ENCODE peak calls at places on chromosomes 1 and 21, in six cellular contexts. L is mesendoderm, A is aorta, C is AG04450, P is pancreas, S is fibroblast of lung. K is an unnamed sample.

GRCh38 chr1:3067301-3067670 is 1.7 kb upstream of the PRDM16 start:
- DNase-seq in C (no peak), A (peak), L (no peak), P (peak), S (no peak), K (no peak)

GRCh38 chr1:96845464-96845863 is 123.9 kb downstream of the PTBP2 start:
- DNase-seq in P (peak), A (no peak), C (no peak), S (no peak), L (peak), K (no peak)

GRCh38 chr1:163035791-163036249 is 33.3 kb upstream of the RGS4 start:
- DNase-seq in S (peak), C (peak), A (no peak), L (peak), P (no peak), K (no peak)

GRCh38 chr1:94237291-94238226 is at the start of gene ARHGAP29:
- DNase-seq in C (no peak), S (peak), L (peak), A (peak), P (peak), K (peak)

GRCh38 chr1:40344597-40344996 is 27.5 kb upstream of the COL9A2 start:
- DNase-seq in S (peak), P (no peak), L (no peak), C (peak), A (no peak), K (no peak)

GRCh38 chr21:46605759-46606426 is 1.0 kb upstream of the S100B start:
- DNase-seq in P (no peak), L (no peak), C (no peak), S (no peak), A (peak), K (no peak)

GRCh38 chr21:34819357-34819999 is 150.7 kb downstream of the CLIC6 start:
- DNase-seq in P (no peak), A (no peak), S (no peak), L (peak), C (no peak), K (peak)

GRCh38 chr1:98336472-98337118 is 324.9 kb upstream of the SNX7 start:
- DNase-seq in L (no peak), A (no peak), S (no peak), P (no peak), C (no peak), K (no peak)

GRCh38 chr1:1291611-1292441 is 11.6 kb downstream of the SCNN1D start:
- DNase-seq in A (no peak), P (peak), C (no peak), L (peak), S (peak), K (no peak)

GRCh38 chr1:23823767-23824166 is 1.5 kb downstream of the HMGCL start:
- DNase-seq in L (no peak), A (no peak), C (no peak), P (no peak), S (no peak), K (no peak)

GRCh38 chr1:207077470-207078377 is 10.9 kb upstream of the C4BPB start:
- DNase-seq in C (peak), L (peak), A (no peak), P (no peak), S (peak), K (peak)

GRCh38 chr21:16634522-16634914 is 878.3 kb upstream of the CXADR start:
- DNase-seq in L (peak), P (no peak), C (no peak), A (no peak), S (no peak), K (no peak)

GRCh38 chr1:50497007-50497406 is 73.8 kb upstream of the DMRTA2 start:
- DNase-seq in P (no peak), S (no peak), L (no peak), C (no peak), A (no peak), K (no peak)

GRCh38 chr1:246526915-246527314 is 19.8 kb upstream of the SMYD3 start:
- DNase-seq in A (no peak), S (no peak), C (no peak), P (peak), L (no peak), K (no peak)

GRCh38 chr1:202046227-202046626 is 35.8 kb downstream of the ELF3 start:
- DNase-seq in S (no peak), A (no peak), P (peak), C (no peak), L (no peak), K (no peak)

GRCh38 chr1:37606481-37607263 is 10.9 kb upstream of the GNL2 start:
- DNase-seq in P (no peak), C (no peak), A (no peak), L (no peak), S (peak), K (no peak)

GRCh38 chr1:65067491-65068201 is 80.4 kb upstream of the AK4 start:
- DNase-seq in P (peak), S (peak), L (peak), C (no peak), A (peak), K (peak)

GRCh38 chr1:18633428-18634155 is 2.9 kb downstream of the PAX7 start:
- DNase-seq in P (no peak), A (no peak), L (peak), C (no peak), S (no peak), K (no peak)

GRCh38 chr1:228367798-228368791 is 38.5 kb downstream of the TRIM11 start:
- DNase-seq in C (no peak), A (no peak), S (no peak), P (peak), L (peak), K (no peak)

GRCh38 chr1:5886541-5887435 is 105.4 kb downstream of the NPHP4 start:
- DNase-seq in C (no peak), A (no peak), P (no peak), S (no peak), L (no peak), K (no peak)

GRCh38 chr1:1318131-1318652 is 6.3 kb downstream of the INTS11 start:
- DNase-seq in L (peak), S (peak), C (peak), A (peak), P (no peak), K (no peak)

GRCh38 chr1:78440381-78440793 is 50.4 kb upstream of the PTGFR start:
- DNase-seq in L (no peak), A (no peak), C (no peak), S (peak), P (no peak), K (no peak)

GRCh38 chr1:183609313-183609712 is 19.1 kb upstream of the NCF2 start:
- DNase-seq in A (no peak), P (no peak), L (peak), S (peak), C (no peak), K (no peak)

GRCh38 chr1:181149326-181150000 is 61.0 kb downstream of the IER5 start:
- DNase-seq in S (no peak), A (no peak), P (no peak), L (no peak), C (no peak), K (no peak)

GRCh38 chr21:14866859-14867560 is 197.8 kb downstream of the NRIP1 start:
- DNase-seq in P (no peak), S (no peak), L (no peak), C (no peak), A (no peak), K (no peak)

GRCh38 chr1:78483903-78484302 is 6.9 kb upstream of the PTGFR start:
- DNase-seq in L (peak), C (no peak), A (peak), P (peak), S (peak), K (no peak)

GRCh38 chr1:112457241-112457640 is 51.5 kb upstream of the WNT2B start:
- DNase-seq in L (no peak), C (peak), P (no peak), S (peak), A (no peak), K (no peak)

GRCh38 chr1:165854101-165854845 is 26.9 kb downstream of the UCK2 start:
- DNase-seq in S (peak), L (peak), P (no peak), C (peak), A (no peak), K (no peak)

GRCh38 chr1:77375990-77376389 is 94.2 kb downstream of the AK5 start:
- DNase-seq in P (no peak), L (no peak), S (no peak), A (no peak), C (no peak), K (no peak)

GRCh38 chr1:23634840-23635642 is 56.6 kb upstream of the RPL11 start:
- DNase-seq in A (peak), L (peak), C (peak), P (no peak), S (peak), K (peak)

GRCh38 chr1:22075718-22076117 is 23.2 kb downstream of the CDC42 start:
- DNase-seq in P (no peak), L (no peak), A (no peak), S (no peak), C (no peak), K (no peak)

GRCh38 chr1:80542231-80542630 is 1258.5 kb upstream of the ADGRL2 start:
- DNase-seq in A (no peak), P (no peak), C (peak), L (no peak), S (peak), K (no peak)

GRCh38 chr1:11741919-11742598 is 6.1 kb downstream of the AGTRAP start:
- DNase-seq in L (peak), S (no peak), C (no peak), P (no peak), A (no peak), K (no peak)

GRCh38 chr1:237197470-237198425 is 155.8 kb downstream of the RYR2 start:
- DNase-seq in A (no peak), L (peak), P (no peak), C (no peak), S (no peak), K (no peak)

GRCh38 chr21:42405064-42406059 is 1.7 kb downstream of the UBASH3A start:
- DNase-seq in S (no peak), L (no peak), P (no peak), C (no peak), A (peak), K (no peak)

GRCh38 chr1:234975122-234975940 is 153.3 kb downstream of the TOMM20 start:
- DNase-seq in S (peak), C (no peak), P (no peak), A (no peak), L (peak), K (no peak)

GRCh38 chr1:1325288-1326074 is 879 bp downstream of the CPTP start:
- DNase-seq in S (no peak), P (no peak), L (no peak), A (no peak), C (no peak), K (no peak)

GRCh38 chr1:158153179-158153578 is 27.5 kb upstream of the CD1D start:
- DNase-seq in L (no peak), A (no peak), C (no peak), P (no peak), S (no peak), K (no peak)

GRCh38 chr1:3702990-3703728 is 49.1 kb upstream of the CCDC27 start:
- DNase-seq in S (peak), C (no peak), P (no peak), L (no peak), A (no peak), K (no peak)

GRCh38 chr1:70685300-70686286 is 274.5 kb downstream of the CTH start:
- DNase-seq in P (peak), C (peak), S (peak), A (peak), L (peak), K (peak)

DNA sequence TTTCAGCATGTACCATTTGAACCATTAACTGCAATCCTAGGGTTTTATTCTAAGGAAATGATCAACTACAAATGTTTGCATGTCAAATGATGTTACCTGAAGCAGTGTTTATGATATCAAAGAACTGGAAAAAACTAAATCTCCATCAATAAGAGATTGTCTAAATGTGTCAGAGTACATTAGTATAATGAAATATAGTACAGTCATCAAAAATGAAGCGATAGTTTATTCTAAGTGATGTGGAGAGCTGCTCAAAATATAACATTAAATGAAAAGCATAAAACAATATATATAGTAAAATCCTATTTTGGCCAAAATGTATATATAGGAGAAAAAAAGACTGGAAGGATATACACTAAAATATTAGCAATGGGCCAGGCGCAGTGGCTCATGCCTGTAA is 24.0 kb downstream of the AKNAD1 start:
- DNase-seq in A (no peak), L (no peak), P (no peak), C (no peak), S (no peak), K (no peak)
- H3K27ac ChIP-seq in A (no peak), L (no peak), P (no peak), C (no peak), S (no peak), K (no peak)

DNA sequence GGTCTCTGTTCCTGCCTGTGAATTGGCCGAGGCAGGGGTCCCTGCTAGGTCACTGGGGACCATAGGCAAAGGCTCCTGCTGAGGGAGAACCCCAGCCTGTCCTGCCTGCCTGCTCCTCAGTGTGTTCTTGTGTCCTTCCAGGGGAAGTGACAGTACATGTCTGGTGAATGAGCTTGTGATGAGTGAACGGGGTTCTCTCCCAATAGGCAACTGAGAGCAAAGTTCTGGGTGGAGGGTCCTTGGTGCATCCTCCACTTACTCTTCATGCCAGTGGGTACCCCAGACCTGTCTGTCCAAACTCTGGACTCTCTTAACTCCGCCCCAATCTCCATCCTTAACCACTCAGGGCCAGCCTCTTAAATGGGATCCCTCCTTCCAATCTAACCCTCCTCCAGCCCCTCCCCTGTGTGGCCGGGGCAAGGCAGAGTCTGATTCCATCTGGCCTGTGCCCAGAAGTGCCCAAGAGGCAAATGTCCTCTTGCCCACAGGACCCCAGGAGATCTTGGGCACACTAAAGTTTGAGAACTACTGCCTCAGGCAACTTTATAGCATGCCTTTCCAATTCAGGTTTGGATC is 2.0 kb downstream of the XKR8 start:
- DNase-seq in L (no peak), S (no peak), P (no peak), C (no peak), A (no peak), K (no peak)
- H3K4me3 ChIP-seq in L (no peak), S (peak), P (peak), C (no peak), A (no peak), K (no peak)

DNA sequence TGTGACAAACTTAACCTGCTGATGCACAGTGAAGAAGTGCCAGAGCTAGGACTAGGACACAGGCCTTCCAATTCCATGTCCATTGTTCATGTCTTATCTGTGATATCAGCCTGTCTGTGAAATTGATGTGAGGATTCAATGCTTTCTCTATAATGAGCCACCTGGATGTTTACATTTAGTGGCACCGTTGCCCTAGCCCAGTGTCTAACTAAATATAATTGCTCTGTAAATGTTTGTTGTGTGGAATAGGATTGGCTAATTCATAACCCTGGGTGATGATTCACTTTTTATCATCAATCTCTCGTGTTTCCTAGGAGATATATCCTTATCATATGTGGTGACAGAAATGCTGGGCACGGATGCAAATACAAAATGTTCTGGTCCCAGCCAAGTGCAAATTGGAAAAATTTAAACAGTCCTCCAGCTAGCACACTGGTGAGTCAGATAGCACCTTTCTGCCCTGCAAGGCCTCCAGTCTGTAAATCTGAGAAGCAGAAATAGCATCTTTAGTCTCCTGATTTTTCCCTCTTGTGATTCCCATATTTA is 46.9 kb upstream of the GNG12 start:
- DNase-seq in C (no peak), A (no peak), S (peak), L (no peak), P (no peak), K (no peak)
- H3K27ac ChIP-seq in C (no peak), A (no peak), S (no peak), L (no peak), P (no peak), K (no peak)

GRCh38 chr1:230108580-230108979 is 41.5 kb downstream of the GALNT2 start:
- DNase-seq in A (no peak), C (no peak), P (no peak), S (peak), L (no peak), K (no peak)

GRCh38 chr1:230109871-230110667 is 43.0 kb downstream of the GALNT2 start:
- DNase-seq in L (no peak), C (no peak), A (no peak), S (no peak), P (no peak), K (no peak)

GRCh38 chr1:230107941-230108340 is 40.9 kb downstream of the GALNT2 start:
- DNase-seq in P (no peak), S (no peak), A (no peak), L (no peak), C (no peak), K (no peak)

GRCh38 chr1:230110971-230111370 is 43.9 kb downstream of the GALNT2 start:
- DNase-seq in L (no peak), S (no peak), P (no peak), A (no peak), C (no peak), K (no peak)

DNA sequence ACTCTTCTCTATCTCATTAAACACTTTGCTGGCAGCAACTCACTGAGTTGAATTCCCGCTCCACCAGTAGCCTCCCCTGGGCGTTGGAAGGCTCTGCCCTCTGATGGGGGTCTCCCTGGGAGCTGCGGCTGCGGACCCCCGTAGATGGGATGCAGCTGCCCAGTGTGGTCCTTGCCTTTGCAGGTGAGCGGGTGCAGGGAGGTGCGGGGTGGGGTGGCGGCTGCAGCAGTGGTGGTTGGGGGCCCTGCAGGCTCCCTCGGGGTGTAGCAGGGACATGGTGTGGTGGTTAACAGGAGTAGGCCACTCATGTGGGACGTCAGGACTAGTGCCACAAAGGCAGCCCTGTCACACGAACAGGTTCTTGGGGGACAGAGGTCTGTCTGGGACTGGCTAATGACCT is 42.0 kb downstream of the GALNT2 start:
- DNase-seq in C (no peak), A (no peak), S (no peak), L (no peak), P (no peak), K (no peak)
- H3K4me3 ChIP-seq in C (no peak), A (no peak), S (no peak), L (no peak), P (no peak), K (no peak)

DNA sequence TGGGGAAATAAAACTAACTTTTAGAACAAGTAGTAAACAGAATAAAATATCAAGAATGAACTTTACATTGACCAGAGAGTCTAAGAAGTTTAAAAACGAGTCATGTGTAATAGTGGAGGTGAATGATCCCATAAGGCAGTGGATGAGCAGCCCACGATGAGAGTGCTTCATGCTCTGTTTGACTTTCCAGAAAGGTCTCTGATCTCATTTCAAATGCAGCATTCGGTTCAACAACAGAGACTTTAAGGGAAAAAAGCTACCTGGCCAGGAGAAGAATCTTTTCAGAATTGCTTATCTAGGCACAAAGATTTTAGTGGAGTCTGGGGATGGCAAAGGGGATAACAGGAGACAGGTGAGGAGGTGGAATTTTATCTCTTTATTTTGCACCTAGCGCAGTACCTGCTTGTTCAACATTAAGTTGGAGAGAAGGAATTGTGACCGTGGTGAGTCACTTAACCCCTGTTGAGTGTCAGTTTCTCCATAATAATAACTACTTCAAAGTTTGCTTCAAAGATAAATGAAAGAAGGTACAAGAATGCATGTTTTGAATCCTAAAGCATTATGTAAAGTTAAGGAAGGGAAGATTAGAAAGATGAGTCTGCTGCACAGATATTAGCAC is 94.9 kb upstream of the KIF26B start:
- DNase-seq in C (no peak), P (no peak), L (peak), S (no peak), A (no peak), K (no peak)
- H3K27ac ChIP-seq in C (no peak), P (peak), L (no peak), S (no peak), A (no peak), K (no peak)

GRCh38 chr1:226125097-226125630 is 61.4 kb downstream of the ACBD3 start:
- DNase-seq in S (peak), L (peak), C (peak), A (peak), P (peak), K (peak)

GRCh38 chr1:226121587-226122400 is 59.3 kb downstream of the H3-3A start:
- DNase-seq in S (peak), L (peak), P (peak), A (peak), C (no peak), K (peak)

GRCh38 chr1:226121049-226121586 is 58.6 kb downstream of the H3-3A start:
- DNase-seq in P (no peak), C (no peak), A (no peak), S (no peak), L (no peak), K (no peak)

GRCh38 chr1:226123591-226124471 is 61.3 kb downstream of the H3-3A start:
- DNase-seq in A (peak), C (no peak), P (peak), L (no peak), S (peak), K (no peak)

GRCh38 chr1:226123212-226123560 is 60.7 kb downstream of the H3-3A start:
- DNase-seq in P (peak), A (peak), L (no peak), C (no peak), S (no peak), K (no peak)
- H3K4me3 ChIP-seq in P (no peak), A (no peak), L (no peak), C (no peak), S (no peak), K (no peak)